ENCODE peak calls at places on chromosomes 2 and 18, in five cellular contexts. One of them, this sample, is unnamed.

GRCh38 chr2:54604771-54605350 is 118.6 kb upstream of the EML6 start:
- DNase-seq in fibroblast of the aortic adventitia: no peak
- DNase-seq in hepatocyte: no peak
- DNase-seq in GM23338: no peak
- DNase-seq in CD8-positive, alpha-beta T cell: no peak
- DNase-seq in this sample: no peak

GRCh38 chr2:241063093-241063551 is 39.0 kb downstream of the MTERF4 start:
- DNase-seq in hepatocyte: no peak
- DNase-seq in GM23338: no peak
- DNase-seq in fibroblast of the aortic adventitia: no peak
- DNase-seq in CD8-positive, alpha-beta T cell: no peak
- DNase-seq in this sample: no peak

GRCh38 chr2:5818947-5819346 is 126.8 kb downstream of the SOX11 start:
- DNase-seq in fibroblast of the aortic adventitia: no peak
- DNase-seq in GM23338: no peak
- DNase-seq in hepatocyte: no peak
- DNase-seq in CD8-positive, alpha-beta T cell: no peak
- DNase-seq in this sample: no peak

GRCh38 chr2:46276652-46277051 is 20.6 kb upstream of the EPAS1 start:
- DNase-seq in CD8-positive, alpha-beta T cell: no peak
- DNase-seq in fibroblast of the aortic adventitia: peak
- DNase-seq in GM23338: no peak
- DNase-seq in hepatocyte: no peak
- DNase-seq in this sample: no peak

GRCh38 chr2:241270531-241270930 is 44.9 kb downstream of the HDLBP start:
- DNase-seq in fibroblast of the aortic adventitia: peak
- DNase-seq in CD8-positive, alpha-beta T cell: no peak
- DNase-seq in GM23338: no peak
- DNase-seq in hepatocyte: no peak
- DNase-seq in this sample: no peak

GRCh38 chr2:98454500-98455235 is 10.0 kb downstream of the INPP4A start:
- DNase-seq in fibroblast of the aortic adventitia: no peak
- DNase-seq in CD8-positive, alpha-beta T cell: no peak
- DNase-seq in hepatocyte: no peak
- DNase-seq in GM23338: peak
- DNase-seq in this sample: no peak

GRCh38 chr2:239044336-239044735 is 196.5 kb downstream of the TWIST2 start:
- DNase-seq in fibroblast of the aortic adventitia: no peak
- DNase-seq in GM23338: no peak
- DNase-seq in hepatocyte: no peak
- DNase-seq in CD8-positive, alpha-beta T cell: no peak
- DNase-seq in this sample: no peak

GRCh38 chr2:204027105-204027504 is 90.5 kb downstream of the ICOS start:
- DNase-seq in CD8-positive, alpha-beta T cell: no peak
- DNase-seq in fibroblast of the aortic adventitia: no peak
- DNase-seq in GM23338: no peak
- DNase-seq in hepatocyte: no peak
- DNase-seq in this sample: no peak

GRCh38 chr2:96175951-96176350 is 30.7 kb upstream of the DUSP2 start:
- DNase-seq in hepatocyte: no peak
- DNase-seq in fibroblast of the aortic adventitia: peak
- DNase-seq in CD8-positive, alpha-beta T cell: no peak
- DNase-seq in GM23338: no peak
- DNase-seq in this sample: peak

GRCh38 chr2:186891219-186891621 is 42.2 kb upstream of the ZSWIM2 start:
- DNase-seq in CD8-positive, alpha-beta T cell: no peak
- DNase-seq in fibroblast of the aortic adventitia: peak
- DNase-seq in hepatocyte: no peak
- DNase-seq in GM23338: no peak
- DNase-seq in this sample: no peak

GRCh38 chr2:131004446-131005209 is 88.6 kb downstream of the FAM168B start:
- DNase-seq in hepatocyte: no peak
- DNase-seq in fibroblast of the aortic adventitia: no peak
- DNase-seq in CD8-positive, alpha-beta T cell: no peak
- DNase-seq in GM23338: no peak
- DNase-seq in this sample: no peak

GRCh38 chr2:219001577-219002394 is 8.6 kb upstream of the CRYBA2 start:
- DNase-seq in CD8-positive, alpha-beta T cell: no peak
- DNase-seq in GM23338: peak
- DNase-seq in hepatocyte: peak
- DNase-seq in fibroblast of the aortic adventitia: no peak
- DNase-seq in this sample: no peak

GRCh38 chr2:187403568-187404260 is 44.3 kb downstream of the CALCRL start:
- DNase-seq in fibroblast of the aortic adventitia: peak
- DNase-seq in hepatocyte: no peak
- DNase-seq in CD8-positive, alpha-beta T cell: no peak
- DNase-seq in GM23338: no peak
- DNase-seq in this sample: no peak

GRCh38 chr2:239077260-239077659 is 229.4 kb downstream of the TWIST2 start:
- DNase-seq in fibroblast of the aortic adventitia: no peak
- DNase-seq in CD8-positive, alpha-beta T cell: no peak
- DNase-seq in GM23338: no peak
- DNase-seq in hepatocyte: no peak
- DNase-seq in this sample: no peak

GRCh38 chr18:9866627-9867453 is 18.9 kb upstream of the TXNDC2 start:
- DNase-seq in GM23338: no peak
- DNase-seq in fibroblast of the aortic adventitia: no peak
- DNase-seq in CD8-positive, alpha-beta T cell: no peak
- DNase-seq in hepatocyte: no peak
- DNase-seq in this sample: no peak

GRCh38 chr2:149019768-149020167 is 18.7 kb upstream of the LYPD6B start:
- DNase-seq in CD8-positive, alpha-beta T cell: no peak
- DNase-seq in hepatocyte: no peak
- DNase-seq in fibroblast of the aortic adventitia: no peak
- DNase-seq in GM23338: no peak
- DNase-seq in this sample: no peak

GRCh38 chr2:226758886-226759660 is 40.5 kb downstream of the IRS1 start:
- DNase-seq in CD8-positive, alpha-beta T cell: no peak
- DNase-seq in fibroblast of the aortic adventitia: peak
- DNase-seq in hepatocyte: no peak
- DNase-seq in GM23338: no peak
- DNase-seq in this sample: peak

GRCh38 chr2:190466819-190467444 is 58.8 kb downstream of the MFSD6 start:
- DNase-seq in hepatocyte: no peak
- DNase-seq in GM23338: no peak
- DNase-seq in CD8-positive, alpha-beta T cell: no peak
- DNase-seq in fibroblast of the aortic adventitia: peak
- DNase-seq in this sample: peak

GRCh38 chr2:29249666-29250253 is 134.5 kb downstream of the CLIP4 start:
- DNase-seq in hepatocyte: no peak
- DNase-seq in CD8-positive, alpha-beta T cell: no peak
- DNase-seq in GM23338: no peak
- DNase-seq in fibroblast of the aortic adventitia: no peak
- DNase-seq in this sample: no peak

GRCh38 chr2:239267411-239267941 is 133.3 kb downstream of the HDAC4 start:
- DNase-seq in GM23338: peak
- DNase-seq in fibroblast of the aortic adventitia: peak
- DNase-seq in CD8-positive, alpha-beta T cell: peak
- DNase-seq in hepatocyte: no peak
- DNase-seq in this sample: peak

GRCh38 chr2:17164550-17164949 is 353.7 kb downstream of the RAD51AP2 start:
- DNase-seq in hepatocyte: no peak
- DNase-seq in fibroblast of the aortic adventitia: no peak
- DNase-seq in GM23338: no peak
- DNase-seq in CD8-positive, alpha-beta T cell: no peak
- DNase-seq in this sample: no peak

GRCh38 chr2:23414876-23415275 is 29.9 kb downstream of the KLHL29 start:
- DNase-seq in GM23338: peak
- DNase-seq in fibroblast of the aortic adventitia: no peak
- DNase-seq in hepatocyte: no peak
- DNase-seq in CD8-positive, alpha-beta T cell: no peak
- DNase-seq in this sample: peak

GRCh38 chr18:76351961-76352581 is 143.0 kb downstream of the ZNF516 start:
- DNase-seq in hepatocyte: peak
- DNase-seq in fibroblast of the aortic adventitia: peak
- DNase-seq in GM23338: peak
- DNase-seq in CD8-positive, alpha-beta T cell: no peak
- DNase-seq in this sample: peak

GRCh38 chr2:189096769-189097447 is 82.7 kb downstream of the COL5A2 start:
- DNase-seq in fibroblast of the aortic adventitia: peak
- DNase-seq in CD8-positive, alpha-beta T cell: no peak
- DNase-seq in hepatocyte: peak
- DNase-seq in GM23338: no peak
- DNase-seq in this sample: peak

GRCh38 chr18:58235001-58235436 is 191.0 kb downstream of the NEDD4L start:
- DNase-seq in GM23338: no peak
- DNase-seq in hepatocyte: peak
- DNase-seq in fibroblast of the aortic adventitia: no peak
- DNase-seq in CD8-positive, alpha-beta T cell: no peak
- DNase-seq in this sample: no peak

GRCh38 chr2:225867071-225867470 is 467.6 kb downstream of the NYAP2 start:
- DNase-seq in GM23338: no peak
- DNase-seq in CD8-positive, alpha-beta T cell: no peak
- DNase-seq in hepatocyte: no peak
- DNase-seq in fibroblast of the aortic adventitia: no peak
- DNase-seq in this sample: no peak

GRCh38 chr2:120132691-120133090 is 90.5 kb downstream of the TMEM185B start:
- DNase-seq in GM23338: no peak
- DNase-seq in CD8-positive, alpha-beta T cell: no peak
- DNase-seq in fibroblast of the aortic adventitia: no peak
- DNase-seq in hepatocyte: no peak
- DNase-seq in this sample: no peak

GRCh38 chr18:33673689-33674088 is 95.7 kb downstream of the ASXL3 start:
- DNase-seq in hepatocyte: no peak
- DNase-seq in fibroblast of the aortic adventitia: no peak
- DNase-seq in GM23338: peak
- DNase-seq in CD8-positive, alpha-beta T cell: no peak
- DNase-seq in this sample: no peak

GRCh38 chr2:27489118-27489497 is 435 bp downstream of the IFT172 start:
- DNase-seq in hepatocyte: peak
- DNase-seq in fibroblast of the aortic adventitia: peak
- DNase-seq in GM23338: peak
- DNase-seq in CD8-positive, alpha-beta T cell: no peak
- DNase-seq in this sample: no peak

GRCh38 chr2:215919624-215920243 is 93.6 kb downstream of the MREG start:
- DNase-seq in GM23338: no peak
- DNase-seq in CD8-positive, alpha-beta T cell: no peak
- DNase-seq in hepatocyte: no peak
- DNase-seq in fibroblast of the aortic adventitia: no peak
- DNase-seq in this sample: no peak

GRCh38 chr2:129885735-129886134 is 93.7 kb upstream of the RAB6C start:
- DNase-seq in fibroblast of the aortic adventitia: no peak
- DNase-seq in GM23338: peak
- DNase-seq in CD8-positive, alpha-beta T cell: no peak
- DNase-seq in hepatocyte: no peak
- DNase-seq in this sample: no peak
- TF ChIP-seq CTCF in fibroblast of the aortic adventitia: peak
- TF ChIP-seq CTCF in GM23338: peak
- TF ChIP-seq CTCF in CD8-positive, alpha-beta T cell: no peak
- TF ChIP-seq CTCF in hepatocyte: peak
- TF ChIP-seq CTCF in this sample: no peak

DNA sequence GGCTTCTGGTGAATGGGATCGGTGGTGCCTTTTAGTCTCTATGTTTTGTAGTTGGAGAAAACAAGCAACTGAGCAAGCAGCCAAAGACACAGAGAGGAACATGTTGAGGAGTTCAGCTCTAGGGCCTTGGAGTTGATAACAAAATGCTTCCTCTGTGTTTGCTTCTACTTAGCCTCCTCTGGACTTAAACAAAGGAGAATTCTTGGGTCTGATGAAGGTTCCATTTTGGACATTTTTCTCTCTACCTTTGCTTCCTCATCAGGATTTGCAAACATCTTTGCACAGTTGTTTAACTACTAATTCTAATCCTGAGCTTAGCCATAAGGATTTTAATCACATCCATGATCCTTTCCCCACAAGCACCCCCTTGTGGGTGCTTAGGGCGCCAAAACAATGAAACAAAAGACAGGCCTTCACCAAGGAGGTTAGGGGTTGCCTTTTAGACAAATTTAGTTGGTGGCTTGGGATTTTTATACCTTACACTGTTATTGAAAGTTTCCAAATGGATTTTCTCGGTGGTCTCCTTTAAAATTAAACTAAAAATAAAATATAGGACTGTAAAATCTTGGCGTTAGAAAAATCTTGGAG is 148.5 kb upstream of the SATB2 start:
- DNase-seq in CD8-positive, alpha-beta T cell: no peak
- DNase-seq in GM23338: peak
- DNase-seq in hepatocyte: no peak
- DNase-seq in fibroblast of the aortic adventitia: no peak
- DNase-seq in this sample: no peak
- TF ChIP-seq CTCF in CD8-positive, alpha-beta T cell: no peak
- TF ChIP-seq CTCF in GM23338: peak
- TF ChIP-seq CTCF in hepatocyte: peak
- TF ChIP-seq CTCF in fibroblast of the aortic adventitia: peak
- TF ChIP-seq CTCF in this sample: no peak

DNA sequence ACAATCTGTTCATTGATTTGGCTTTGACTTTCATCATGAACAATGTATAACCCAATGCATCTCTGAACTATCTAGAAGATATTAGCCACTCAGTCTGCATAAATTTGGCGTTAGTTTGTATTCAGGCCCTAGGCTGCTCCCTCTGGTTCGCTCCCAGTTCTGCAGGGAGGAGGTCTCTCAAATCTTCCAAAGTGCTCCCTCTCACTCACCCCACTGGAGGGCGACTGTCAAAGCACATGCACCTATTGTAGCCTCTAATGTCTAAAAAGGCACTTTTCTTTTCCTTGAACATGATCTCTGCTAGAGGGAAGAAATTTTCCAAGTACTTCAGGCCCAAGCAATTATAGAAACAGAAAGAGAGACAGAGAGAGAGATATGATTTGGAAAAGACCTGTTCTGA is 291.5 kb downstream of the TDRD15 start:
- DNase-seq in fibroblast of the aortic adventitia: no peak
- DNase-seq in hepatocyte: no peak
- DNase-seq in CD8-positive, alpha-beta T cell: no peak
- DNase-seq in GM23338: peak
- DNase-seq in this sample: no peak
- TF ChIP-seq CTCF in fibroblast of the aortic adventitia: no peak
- TF ChIP-seq CTCF in hepatocyte: no peak
- TF ChIP-seq CTCF in CD8-positive, alpha-beta T cell: no peak
- TF ChIP-seq CTCF in GM23338: peak
- TF ChIP-seq CTCF in this sample: no peak

GRCh38 chr2:48771241-48772014 is 15.9 kb upstream of the LHCGR start:
- DNase-seq in CD8-positive, alpha-beta T cell: no peak
- DNase-seq in fibroblast of the aortic adventitia: no peak
- DNase-seq in hepatocyte: peak
- DNase-seq in GM23338: no peak
- DNase-seq in this sample: no peak
- TF ChIP-seq CTCF in CD8-positive, alpha-beta T cell: no peak
- TF ChIP-seq CTCF in fibroblast of the aortic adventitia: no peak
- TF ChIP-seq CTCF in hepatocyte: no peak
- TF ChIP-seq CTCF in GM23338: no peak
- TF ChIP-seq CTCF in this sample: no peak

DNA sequence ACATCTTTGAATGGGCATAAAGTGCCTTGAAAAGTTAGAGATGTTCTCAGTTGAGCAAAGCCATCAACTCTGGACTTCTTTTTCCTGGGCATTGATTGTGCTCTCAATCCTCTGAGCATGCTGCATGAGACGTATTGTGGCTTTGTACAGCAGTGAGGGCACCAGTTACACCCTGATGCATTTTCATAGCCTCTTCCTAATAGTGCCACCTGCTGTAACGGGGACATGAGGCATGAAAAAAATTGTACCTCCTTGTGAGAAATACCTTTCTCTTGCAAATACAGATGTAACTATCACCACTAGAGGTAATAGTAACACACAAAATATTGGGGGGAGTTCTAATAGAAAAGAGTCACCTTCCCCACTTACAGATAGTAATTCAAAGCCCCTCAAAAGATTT is 697.5 kb downstream of the TMEM182 start:
- DNase-seq in GM23338: no peak
- DNase-seq in hepatocyte: no peak
- DNase-seq in CD8-positive, alpha-beta T cell: no peak
- DNase-seq in fibroblast of the aortic adventitia: no peak
- DNase-seq in this sample: no peak
- TF ChIP-seq CTCF in GM23338: peak
- TF ChIP-seq CTCF in hepatocyte: peak
- TF ChIP-seq CTCF in CD8-positive, alpha-beta T cell: no peak
- TF ChIP-seq CTCF in fibroblast of the aortic adventitia: no peak
- TF ChIP-seq CTCF in this sample: no peak

This sample was measured in HFFc6.